ENCODE peak calls at places on chromosomes 11 and 22, in ten cellular contexts. One of them, this sample, is unnamed.

GRCh38 chr11:28140689-28141455 is 32.7 kb downstream of the METTL15 start:
- DNase-seq in breast epithelium: no peak
- DNase-seq in heart left ventricle: no peak
- DNase-seq in A549: no peak
- DNase-seq in IMR-90: no peak
- DNase-seq in uterus: no peak
- DNase-seq in testis: no peak
- DNase-seq in tibial nerve: no peak
- DNase-seq in sigmoid colon: no peak
- DNase-seq in right lobe of liver: no peak
- DNase-seq in this sample: no peak

GRCh38 chr22:41334951-41335635 is 33.8 kb downstream of the ZC3H7B start:
- DNase-seq in breast epithelium: no peak
- DNase-seq in heart left ventricle: peak; percentile 56
- DNase-seq in A549: no peak
- DNase-seq in IMR-90: no peak
- DNase-seq in uterus: no peak
- DNase-seq in testis: no peak
- DNase-seq in tibial nerve: no peak
- DNase-seq in sigmoid colon: no peak
- DNase-seq in right lobe of liver: no peak
- DNase-seq in this sample: no peak

GRCh38 chr11:104694259-104695070 is 203.8 kb downstream of the CASP12 start:
- DNase-seq in breast epithelium: no peak
- DNase-seq in heart left ventricle: no peak
- DNase-seq in A549: no peak
- DNase-seq in IMR-90: peak; percentile 88
- DNase-seq in uterus: no peak
- DNase-seq in testis: no peak
- DNase-seq in tibial nerve: no peak
- DNase-seq in sigmoid colon: no peak
- DNase-seq in right lobe of liver: no peak
- DNase-seq in this sample: no peak

GRCh38 chr11:86699036-86699791 is 26.8 kb upstream of the ME3 start:
- DNase-seq in breast epithelium: no peak
- DNase-seq in heart left ventricle: no peak
- DNase-seq in A549: no peak
- DNase-seq in IMR-90: peak; percentile 17
- DNase-seq in uterus: no peak
- DNase-seq in testis: no peak
- DNase-seq in tibial nerve: no peak
- DNase-seq in sigmoid colon: no peak
- DNase-seq in right lobe of liver: no peak
- DNase-seq in this sample: no peak

GRCh38 chr11:19419021-19419750 is 178.4 kb upstream of the E2F8 start:
- DNase-seq in breast epithelium: no peak
- DNase-seq in heart left ventricle: no peak
- DNase-seq in A549: no peak
- DNase-seq in IMR-90: peak; percentile 89
- DNase-seq in uterus: no peak
- DNase-seq in testis: no peak
- DNase-seq in tibial nerve: no peak
- DNase-seq in sigmoid colon: no peak
- DNase-seq in right lobe of liver: no peak
- DNase-seq in this sample: no peak

GRCh38 chr22:23875801-23876200 is 18.1 kb downstream of the SLC2A11 start:
- DNase-seq in breast epithelium: no peak
- DNase-seq in heart left ventricle: no peak
- DNase-seq in A549: no peak
- DNase-seq in IMR-90: no peak
- DNase-seq in uterus: no peak
- DNase-seq in testis: no peak
- DNase-seq in tibial nerve: no peak
- DNase-seq in sigmoid colon: no peak
- DNase-seq in right lobe of liver: no peak
- DNase-seq in this sample: no peak

GRCh38 chr11:3773180-3773579 is 24.2 kb downstream of the NUP98 start:
- DNase-seq in breast epithelium: no peak
- DNase-seq in heart left ventricle: no peak
- DNase-seq in A549: no peak
- DNase-seq in IMR-90: no peak
- DNase-seq in uterus: no peak
- DNase-seq in testis: no peak
- DNase-seq in tibial nerve: no peak
- DNase-seq in sigmoid colon: no peak
- DNase-seq in right lobe of liver: no peak
- DNase-seq in this sample: no peak

GRCh38 chr11:35323076-35323868 is 96.1 kb downstream of the SLC1A2 start:
- DNase-seq in breast epithelium: no peak
- DNase-seq in heart left ventricle: no peak
- DNase-seq in A549: no peak
- DNase-seq in IMR-90: peak; percentile 35
- DNase-seq in uterus: no peak
- DNase-seq in testis: no peak
- DNase-seq in tibial nerve: no peak
- DNase-seq in sigmoid colon: no peak
- DNase-seq in right lobe of liver: no peak
- DNase-seq in this sample: no peak

GRCh38 chr22:30873086-30873650 is 95.4 kb downstream of the MORC2 start:
- DNase-seq in breast epithelium: no peak
- DNase-seq in heart left ventricle: no peak
- DNase-seq in A549: no peak
- DNase-seq in IMR-90: no peak
- DNase-seq in uterus: no peak
- DNase-seq in testis: no peak
- DNase-seq in tibial nerve: no peak
- DNase-seq in sigmoid colon: no peak
- DNase-seq in right lobe of liver: no peak
- DNase-seq in this sample: no peak

GRCh38 chr22:30187726-30188407 is 58.7 kb downstream of the LIF start:
- DNase-seq in breast epithelium: no peak
- DNase-seq in heart left ventricle: no peak
- DNase-seq in A549: no peak
- DNase-seq in IMR-90: peak; percentile 63
- DNase-seq in uterus: no peak
- DNase-seq in testis: no peak
- DNase-seq in tibial nerve: no peak
- DNase-seq in sigmoid colon: no peak
- DNase-seq in right lobe of liver: no peak
- DNase-seq in this sample: no peak

GRCh38 chr22:28855355-28856094 is 27.8 kb upstream of the ZNRF3 start:
- DNase-seq in breast epithelium: no peak
- DNase-seq in heart left ventricle: no peak
- DNase-seq in A549: peak; percentile 69
- DNase-seq in IMR-90: peak; percentile 78
- DNase-seq in uterus: peak; percentile 30
- DNase-seq in testis: peak; percentile 62
- DNase-seq in tibial nerve: no peak
- DNase-seq in sigmoid colon: peak; percentile 68
- DNase-seq in right lobe of liver: no peak
- DNase-seq in this sample: peak; percentile 24

GRCh38 chr22:37242395-37242918 is 1.6 kb downstream of the RAC2 start:
- DNase-seq in breast epithelium: no peak
- DNase-seq in heart left ventricle: peak; percentile 58
- DNase-seq in A549: no peak
- DNase-seq in IMR-90: peak; percentile 38
- DNase-seq in uterus: no peak
- DNase-seq in testis: peak; percentile 47
- DNase-seq in tibial nerve: no peak
- DNase-seq in sigmoid colon: peak; percentile 73
- DNase-seq in right lobe of liver: no peak
- DNase-seq in this sample: no peak

GRCh38 chr11:34929794-34930763 is 13.7 kb downstream of the PDHX start:
- DNase-seq in breast epithelium: no peak
- DNase-seq in heart left ventricle: no peak
- DNase-seq in A549: no peak
- DNase-seq in IMR-90: no peak
- DNase-seq in uterus: no peak
- DNase-seq in testis: no peak
- DNase-seq in tibial nerve: no peak
- DNase-seq in sigmoid colon: no peak
- DNase-seq in right lobe of liver: no peak
- DNase-seq in this sample: no peak

GRCh38 chr22:50157976-50158375 is 12.6 kb upstream of the PANX2 start:
- DNase-seq in breast epithelium: peak; percentile 83
- DNase-seq in heart left ventricle: no peak
- DNase-seq in A549: no peak
- DNase-seq in IMR-90: no peak
- DNase-seq in uterus: no peak
- DNase-seq in testis: no peak
- DNase-seq in tibial nerve: no peak
- DNase-seq in sigmoid colon: no peak
- DNase-seq in right lobe of liver: no peak
- DNase-seq in this sample: no peak
- TF ChIP-seq POLR2A in breast epithelium: no peak
- TF ChIP-seq POLR2A in heart left ventricle: no peak
- TF ChIP-seq POLR2A in A549: no peak
- TF ChIP-seq POLR2A in IMR-90: no peak
- TF ChIP-seq POLR2A in uterus: no peak
- TF ChIP-seq POLR2A in testis: no peak
- TF ChIP-seq POLR2A in tibial nerve: no peak
- TF ChIP-seq POLR2A in sigmoid colon: no peak
- TF ChIP-seq POLR2A in right lobe of liver: no peak
- TF ChIP-seq POLR2A in this sample: no peak

DNA sequence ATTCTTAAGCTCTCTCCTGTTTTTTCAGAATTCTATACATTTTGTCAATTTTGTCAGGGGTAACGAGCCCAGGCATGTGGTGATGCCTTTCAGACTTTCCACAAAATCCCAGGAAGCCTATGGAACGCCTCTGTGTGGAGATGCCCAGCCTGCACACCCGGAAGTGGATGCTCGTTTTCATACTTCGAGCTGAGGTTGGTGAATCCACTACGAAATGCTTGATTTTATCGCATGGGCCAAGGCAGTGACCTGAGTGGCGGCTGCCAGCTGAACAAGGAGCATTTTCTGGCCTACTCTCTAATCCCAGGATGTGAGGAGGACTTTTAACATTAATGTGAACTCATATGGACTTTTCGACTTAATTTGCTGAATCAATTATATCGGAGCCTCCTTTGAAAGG is 426.7 kb upstream of the B3GAT1 start:
- DNase-seq in breast epithelium: no peak
- DNase-seq in heart left ventricle: no peak
- DNase-seq in A549: no peak
- DNase-seq in IMR-90: no peak
- DNase-seq in uterus: no peak
- DNase-seq in testis: no peak
- DNase-seq in tibial nerve: no peak
- DNase-seq in sigmoid colon: peak; percentile 47
- DNase-seq in right lobe of liver: no peak
- DNase-seq in this sample: no peak
- H3K4me1 ChIP-seq in breast epithelium: no peaks in the 10 kb centered on the region
- H3K4me1 ChIP-seq in heart left ventricle: no peaks in the 10 kb centered on the region
- H3K4me1 ChIP-seq in A549: no peaks in the 10 kb centered on the region
- H3K4me1 ChIP-seq in IMR-90: no peaks in the 10 kb centered on the region
- H3K4me1 ChIP-seq in uterus: no peaks in the 10 kb centered on the region
- H3K4me1 ChIP-seq in testis: no peaks in the 10 kb centered on the region
- H3K4me1 ChIP-seq in tibial nerve: no peaks in the 10 kb centered on the region
- H3K4me1 ChIP-seq in sigmoid colon: no peaks in the 10 kb centered on the region
- H3K4me1 ChIP-seq in right lobe of liver: no peaks in the 10 kb centered on the region
- H3K4me1 ChIP-seq in this sample: no peaks in the 10 kb centered on the region

DNA sequence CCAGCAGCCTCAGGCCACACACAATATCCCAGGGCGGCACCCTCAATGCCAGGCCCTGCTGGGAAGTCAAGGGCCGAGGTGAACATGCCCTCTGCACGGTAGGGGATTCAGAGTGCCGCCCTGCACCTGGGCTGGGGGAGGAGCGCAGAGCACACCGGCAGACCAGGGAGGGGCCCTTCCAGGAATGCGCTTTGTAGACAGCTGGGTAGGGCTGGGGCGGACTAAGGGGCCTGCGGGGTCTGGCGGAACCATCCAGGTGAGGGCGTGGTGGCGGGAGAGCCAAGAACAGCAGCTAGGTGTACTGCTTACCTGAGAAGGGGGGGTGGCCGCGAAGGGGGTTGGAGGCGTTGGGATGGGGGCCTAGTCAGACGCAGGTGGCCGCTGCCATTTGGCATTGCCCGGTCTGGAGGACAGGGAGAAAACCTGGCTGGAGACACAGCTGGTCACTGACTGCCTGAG is 26.0 kb downstream of the DUSP8 start:
- DNase-seq in breast epithelium: no peak
- DNase-seq in heart left ventricle: peak; percentile 33
- DNase-seq in A549: no peak
- DNase-seq in IMR-90: no peak
- DNase-seq in uterus: no peak
- DNase-seq in testis: no peak
- DNase-seq in tibial nerve: no peak
- DNase-seq in sigmoid colon: no peak
- DNase-seq in right lobe of liver: no peak
- DNase-seq in this sample: no peak
- TF ChIP-seq CTCF in breast epithelium: no peak
- TF ChIP-seq CTCF in heart left ventricle: no peak
- TF ChIP-seq CTCF in A549: no peak
- TF ChIP-seq CTCF in IMR-90: no peak
- TF ChIP-seq CTCF in uterus: no peak
- TF ChIP-seq CTCF in testis: no peak
- TF ChIP-seq CTCF in tibial nerve: no peak
- TF ChIP-seq CTCF in sigmoid colon: no peak
- TF ChIP-seq CTCF in right lobe of liver: no peak
- TF ChIP-seq CTCF in this sample: no peak

GRCh38 chr11:126595560-126595959 is 240.1 kb downstream of the ST3GAL4 start:
- DNase-seq in breast epithelium: no peak
- DNase-seq in heart left ventricle: no peak
- DNase-seq in A549: no peak
- DNase-seq in IMR-90: no peak
- DNase-seq in uterus: no peak
- DNase-seq in testis: no peak
- DNase-seq in tibial nerve: no peak
- DNase-seq in sigmoid colon: no peak
- DNase-seq in right lobe of liver: no peak
- DNase-seq in this sample: no peak

GRCh38 chr11:126598344-126599092 is 243.0 kb downstream of the ST3GAL4 start:
- DNase-seq in breast epithelium: no peak
- DNase-seq in heart left ventricle: no peak
- DNase-seq in A549: no peak
- DNase-seq in IMR-90: no peak
- DNase-seq in uterus: no peak
- DNase-seq in testis: no peak
- DNase-seq in tibial nerve: no peak
- DNase-seq in sigmoid colon: no peak
- DNase-seq in right lobe of liver: no peak
- DNase-seq in this sample: no peak

GRCh38 chr11:126594921-126595367 is 239.5 kb downstream of the ST3GAL4 start:
- DNase-seq in breast epithelium: no peak
- DNase-seq in heart left ventricle: no peak
- DNase-seq in A549: no peak
- DNase-seq in IMR-90: no peak
- DNase-seq in uterus: no peak
- DNase-seq in testis: no peak
- DNase-seq in tibial nerve: no peak
- DNase-seq in sigmoid colon: no peak
- DNase-seq in right lobe of liver: no peak
- DNase-seq in this sample: no peak

GRCh38 chr11:126597041-126597440 is 241.6 kb downstream of the ST3GAL4 start:
- DNase-seq in breast epithelium: no peak
- DNase-seq in heart left ventricle: no peak
- DNase-seq in A549: no peak
- DNase-seq in IMR-90: no peak
- DNase-seq in uterus: no peak
- DNase-seq in testis: no peak
- DNase-seq in tibial nerve: no peak
- DNase-seq in sigmoid colon: no peak
- DNase-seq in right lobe of liver: no peak
- DNase-seq in this sample: no peak

GRCh38 chr11:126596474-126596873 is 241.0 kb downstream of the ST3GAL4 start:
- DNase-seq in breast epithelium: no peak
- DNase-seq in heart left ventricle: no peak
- DNase-seq in A549: no peak
- DNase-seq in IMR-90: no peak
- DNase-seq in uterus: no peak
- DNase-seq in testis: no peak
- DNase-seq in tibial nerve: no peak
- DNase-seq in sigmoid colon: no peak
- DNase-seq in right lobe of liver: no peak
- DNase-seq in this sample: no peak
- TF ChIP-seq POLR2A in breast epithelium: no peak
- TF ChIP-seq POLR2A in heart left ventricle: no peak
- TF ChIP-seq POLR2A in A549: no peak
- TF ChIP-seq POLR2A in IMR-90: no peak
- TF ChIP-seq POLR2A in uterus: no peak
- TF ChIP-seq POLR2A in testis: no peak
- TF ChIP-seq POLR2A in tibial nerve: no peak
- TF ChIP-seq POLR2A in sigmoid colon: no peak
- TF ChIP-seq POLR2A in right lobe of liver: no peak
- TF ChIP-seq POLR2A in this sample: no peak

This sample was measured in gastrocnemius medialis.